ENCODE peak calls at places on chromosomes 6 and 20, in seven cellular contexts. F, Y, S, V, C, U and M are unnamed samples.

GRCh38 chr6:92864966-92865555 is 554.3 kb downstream of the EPHA7 start:
- DNase-seq in U (no peak), S (no peak), F (no peak), V (no peak), C (no peak), Y (no peak), M (no peak)

GRCh38 chr6:29602564-29603361 is 17.8 kb downstream of the OR2H2 start:
- DNase-seq in F (no peak), V (no peak), C (peak), U (no peak), Y (no peak), S (no peak), M (no peak)

GRCh38 chr6:43926644-43927524 is 156.9 kb downstream of the VEGFA start:
- DNase-seq in S (peak), U (no peak), F (no peak), C (peak), V (peak), Y (peak), M (peak)

GRCh38 chr20:63911171-63911570 is 16.2 kb downstream of the DNAJC5 start:
- DNase-seq in F (no peak), Y (no peak), C (no peak), U (no peak), S (no peak), V (no peak), M (no peak)

GRCh38 chr6:95203153-95203754 is 374.1 kb upstream of the MANEA start:
- DNase-seq in U (no peak), S (no peak), F (no peak), C (peak), Y (no peak), V (peak), M (no peak)

GRCh38 chr6:135867332-135867731 is 15.8 kb downstream of the PDE7B start:
- DNase-seq in C (no peak), S (no peak), V (no peak), F (no peak), Y (no peak), U (no peak), M (no peak)

GRCh38 chr6:140586426-140587061 is 1212.1 kb upstream of the CITED2 start:
- DNase-seq in U (no peak), C (no peak), F (no peak), V (no peak), S (no peak), Y (no peak), M (no peak)

GRCh38 chr6:89489078-89489477 is 56.1 kb downstream of the ANKRD6 start:
- DNase-seq in V (no peak), F (no peak), C (no peak), Y (no peak), S (no peak), U (no peak), M (no peak)

GRCh38 chr20:44897133-44897532 is 11.6 kb downstream of the YWHAB start:
- DNase-seq in U (no peak), Y (no peak), C (no peak), F (no peak), S (no peak), V (no peak), M (no peak)

GRCh38 chr6:149216459-149216858 is 101.1 kb upstream of the TAB2 start:
- DNase-seq in S (no peak), Y (no peak), U (no peak), F (no peak), C (no peak), V (no peak), M (no peak)

GRCh38 chr6:108959972-108960582 is 111.9 kb downstream of the ARMC2 start:
- DNase-seq in C (no peak), U (no peak), V (no peak), S (no peak), Y (no peak), F (no peak), M (peak)

GRCh38 chr20:33526769-33527168 is 36.9 kb downstream of the CBFA2T2 start:
- DNase-seq in V (no peak), C (no peak), F (no peak), Y (no peak), S (no peak), U (no peak), M (no peak)

GRCh38 chr6:21067521-21067920 is 526.0 kb upstream of the SOX4 start:
- DNase-seq in F (no peak), V (no peak), S (no peak), Y (no peak), U (no peak), C (no peak), M (no peak)

DNA sequence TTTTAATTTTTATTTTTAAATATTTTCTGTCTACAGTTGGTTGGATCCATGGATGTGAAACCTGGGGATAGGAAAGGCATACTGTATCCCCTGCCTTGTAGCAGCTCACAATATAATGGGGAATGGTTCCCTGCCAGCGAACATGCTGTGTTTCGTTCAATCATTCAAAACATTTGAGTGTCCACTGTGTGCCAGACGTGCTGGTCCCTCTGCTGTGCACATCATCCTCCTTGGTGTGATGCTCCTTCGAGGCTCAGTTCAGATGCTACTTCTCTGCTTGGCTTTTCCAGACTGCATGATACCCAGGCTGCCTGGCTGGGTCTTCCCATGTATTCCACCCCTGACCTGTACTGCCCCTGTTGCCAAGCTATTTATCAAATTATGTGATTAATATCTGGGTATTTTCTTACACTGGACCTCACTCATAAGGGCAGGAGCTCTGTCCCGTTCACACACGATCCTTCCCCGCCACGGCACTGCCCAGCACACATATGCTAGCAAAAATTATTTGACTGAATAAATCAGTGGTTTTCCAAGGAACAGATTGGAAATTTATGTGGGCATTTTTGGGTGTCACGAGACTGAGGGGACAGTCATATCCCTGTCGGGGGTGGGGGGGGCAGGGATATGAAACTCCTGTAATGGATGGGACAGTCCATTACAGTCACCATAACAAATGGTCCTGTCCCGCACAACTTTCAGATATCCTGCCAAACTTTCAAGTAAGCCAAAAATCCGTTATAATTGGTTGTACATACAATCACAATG is 4.9 kb downstream of the SDCBP2 start:
- DNase-seq in S (no peak), F (no peak), Y (peak), U (no peak), C (no peak), V (no peak), M (no peak)
- H3K4me3 ChIP-seq in S (peak), F (no peak), Y (no peak), U (no peak), C (no peak), V (peak), M (no peak)

GRCh38 chr20:47784599-47785320 is 521 bp downstream of the SULF2 start:
- DNase-seq in S (peak), C (no peak), V (no peak), F (no peak), Y (no peak), U (peak), M (peak)
- H3K27ac ChIP-seq in S (peak), C (no peak), V (no peak), F (no peak), Y (peak), U (peak), M (peak)

DNA sequence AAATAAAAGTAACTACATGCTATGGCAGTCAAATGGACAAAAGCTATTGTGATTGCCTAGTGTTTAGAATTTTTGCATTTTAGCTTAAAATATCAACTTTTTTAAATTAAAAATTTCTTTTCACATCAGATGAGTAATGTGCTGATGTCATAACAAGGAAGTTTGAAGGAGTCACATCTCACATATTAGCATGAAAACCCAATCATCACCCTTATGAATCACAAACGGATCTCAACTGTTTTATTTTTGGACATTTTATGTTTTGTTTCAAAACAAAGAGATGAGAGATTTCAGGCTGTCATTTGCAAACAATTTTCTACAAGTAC is 53.6 kb upstream of the TRERF1 start:
- DNase-seq in F (no peak), V (no peak), U (no peak), C (peak), Y (no peak), S (no peak), M (no peak)
- H3K4me3 ChIP-seq in F (no peak), V (no peak), U (no peak), C (no peak), Y (no peak), S (no peak), M (no peak)

GRCh38 chr6:163715846-163716245 is 301.3 kb downstream of the QKI start:
- DNase-seq in U (no peak), F (no peak), S (no peak), Y (no peak), C (no peak), V (no peak), M (no peak)

GRCh38 chr6:163718537-163718936 is 304.0 kb downstream of the QKI start:
- DNase-seq in U (no peak), V (no peak), C (no peak), Y (no peak), F (no peak), S (no peak), M (no peak)

GRCh38 chr6:163719028-163719742 is 304.7 kb downstream of the QKI start:
- DNase-seq in C (no peak), V (no peak), Y (no peak), F (no peak), U (no peak), S (no peak), M (no peak)

GRCh38 chr6:163717106-163717764 is 302.7 kb downstream of the QKI start:
- DNase-seq in F (no peak), S (no peak), C (no peak), Y (peak), V (no peak), U (no peak), M (no peak)

DNA sequence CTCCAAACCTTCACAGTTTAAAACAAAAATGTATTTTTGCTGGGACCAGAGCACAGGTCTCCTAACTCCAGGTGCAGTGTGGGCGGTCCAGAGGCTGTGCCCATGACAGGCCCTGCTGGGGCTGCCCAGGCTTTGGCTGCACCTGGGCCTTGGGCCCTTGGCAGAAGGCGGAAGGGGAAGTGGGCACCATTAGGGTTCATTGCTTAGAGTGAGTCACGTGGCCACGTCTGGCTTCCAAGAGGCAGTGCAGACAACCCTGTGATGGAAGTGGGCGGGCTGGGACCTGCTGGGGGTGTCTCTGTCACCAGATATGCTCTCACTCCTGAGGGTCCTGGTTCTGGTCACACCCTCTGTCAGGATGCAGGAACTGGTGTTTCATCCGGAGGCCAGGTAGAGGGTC is 302.2 kb downstream of the QKI start:
- DNase-seq in F (no peak), S (no peak), Y (no peak), U (no peak), V (no peak), C (no peak), M (no peak)
- H3K27ac ChIP-seq in F (no peak), S (no peak), Y (no peak), U (no peak), V (no peak), C (no peak), M (no peak)

DNA sequence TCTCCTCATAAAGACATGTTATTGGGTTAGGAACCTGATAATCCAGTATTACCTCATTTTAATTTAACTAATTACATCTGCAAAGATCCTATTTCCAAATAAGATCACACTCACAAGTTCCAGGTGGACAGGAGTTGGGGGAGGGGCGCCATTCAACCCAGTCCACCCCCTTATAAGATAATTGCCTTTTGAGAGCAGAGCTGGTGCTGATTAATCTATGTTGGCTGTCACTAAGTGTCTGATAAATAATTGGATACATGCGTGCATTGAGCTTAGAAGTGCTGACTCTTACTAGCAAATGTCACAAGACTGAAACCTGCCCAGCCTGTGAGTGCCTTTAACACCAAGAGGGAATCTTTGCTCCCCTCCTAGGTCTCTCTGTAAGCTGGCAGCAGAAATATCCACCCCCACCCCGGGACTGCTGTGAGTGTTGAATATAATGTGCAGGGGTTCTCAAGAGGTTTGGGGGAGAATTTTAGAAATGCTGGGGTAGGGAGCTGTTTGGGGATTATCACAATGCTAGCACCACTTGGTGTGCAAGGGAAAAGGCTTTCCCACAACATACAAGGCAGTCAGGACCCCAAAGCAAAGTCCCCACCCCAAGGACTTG is 87.6 kb downstream of the ANKRD60 start:
- DNase-seq in F (no peak), U (no peak), C (no peak), V (no peak), Y (peak), S (no peak), M (no peak)
- H3K4me3 ChIP-seq in F (no peak), U (no peak), C (no peak), V (no peak), Y (no peak), S (no peak), M (no peak)

GRCh38 chr20:50388733-50389436 is 121.3 kb upstream of the PTPN1 start:
- DNase-seq in C (no peak), F (no peak), Y (no peak), V (no peak), S (no peak), U (no peak), M (no peak)

GRCh38 chr20:50387218-50387995 is 122.8 kb upstream of the PTPN1 start:
- DNase-seq in V (no peak), F (no peak), Y (no peak), C (no peak), S (no peak), U (no peak), M (no peak)

GRCh38 chr20:50386641-50386960 is 123.6 kb upstream of the PTPN1 start:
- DNase-seq in V (no peak), U (no peak), S (no peak), Y (no peak), F (no peak), C (no peak), M (no peak)

GRCh38 chr20:50387996-50388332 is 122.2 kb upstream of the PTPN1 start:
- DNase-seq in F (no peak), U (no peak), Y (no peak), C (peak), S (no peak), V (no peak), M (no peak)

DNA sequence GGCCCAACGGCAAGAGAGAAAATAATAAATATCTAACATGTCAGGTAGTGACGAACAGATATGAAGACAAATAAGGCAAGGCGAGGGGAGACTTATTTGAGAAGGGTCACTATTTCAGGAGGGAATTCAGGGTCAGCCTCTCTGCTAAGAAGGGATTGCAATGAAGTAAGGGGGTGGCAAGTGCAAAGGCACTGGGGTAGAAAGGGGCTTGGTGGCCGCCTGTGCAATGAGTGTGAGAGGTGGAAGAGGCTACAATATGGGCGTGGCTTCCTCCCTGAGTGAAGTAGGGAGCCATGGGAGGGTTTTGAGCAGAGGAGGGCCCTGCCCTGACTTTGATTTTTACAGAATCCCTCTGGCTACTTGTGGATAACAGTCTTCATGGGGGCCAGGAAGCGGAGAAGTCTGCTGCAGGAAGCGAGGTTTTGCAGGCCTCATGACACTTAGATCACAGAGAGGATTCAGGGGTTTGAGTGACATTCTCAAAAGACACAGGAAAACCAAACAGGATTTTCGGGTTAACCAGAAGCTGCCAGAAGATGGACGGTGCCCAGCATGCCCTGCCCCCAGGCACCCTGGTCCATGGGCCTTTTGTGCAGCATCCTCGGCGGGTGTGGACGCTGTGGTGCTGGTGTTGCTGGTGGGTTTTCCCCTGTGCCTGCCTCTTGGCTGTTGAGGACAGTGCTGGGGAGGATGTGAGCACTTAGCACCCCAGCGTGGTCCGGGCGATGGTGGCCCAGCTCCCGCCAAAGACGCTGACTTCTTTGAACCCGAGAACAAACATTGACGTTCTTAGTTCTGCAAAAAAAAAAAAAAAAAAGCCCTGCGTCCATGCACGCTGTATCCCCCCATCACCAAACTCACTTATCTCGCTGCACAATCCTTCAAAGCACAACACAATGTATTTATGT is 124.2 kb upstream of the PTPN1 start:
- DNase-seq in U (no peak), C (no peak), Y (no peak), V (no peak), S (no peak), F (peak), M (no peak)
- H3K27ac ChIP-seq in U (no peak), C (no peak), Y (no peak), V (no peak), S (no peak), F (no peak), M (no peak)

GRCh38 chr6:14276667-14277404 is 159.3 kb downstream of the CD83 start:
- DNase-seq in S (no peak), U (no peak), C (peak), V (no peak), Y (no peak), F (no peak), M (no peak)
- H3K4me3 ChIP-seq in S (no peak), U (no peak), C (no peak), V (no peak), Y (no peak), F (no peak), M (no peak)